ENCODE peak calls at places on chromosomes 12 and 14, in eight cellular contexts. R, H, B, Q, T, A, D and E are unnamed samples.

GRCh38 chr12:113649256-113649830 is 177.7 kb upstream of the LHX5 start:
- DNase-seq in R (no peak), Q (no peak), A (no peak), H (no peak), B (no peak), D (no peak), T (no peak), E (no peak)

GRCh38 chr12:44441155-44441554 is 435.0 kb downstream of the NELL2 start:
- DNase-seq in B (no peak), T (no peak), H (peak; percentile 63), Q (no peak), D (no peak), R (no peak), A (no peak), E (no peak)

GRCh38 chr14:89757313-89757939 is 197.1 kb downstream of the EFCAB11 start:
- DNase-seq in Q (no peak), R (no peak), B (no peak), T (no peak), H (no peak), A (no peak), D (no peak), E (no peak)

GRCh38 chr12:7146906-7147305 is 16.7 kb downstream of the CLSTN3 start:
- DNase-seq in T (no peak), D (no peak), Q (no peak), R (no peak), H (no peak), B (no peak), A (no peak), E (no peak)

GRCh38 chr12:68855771-68856170 is 47.8 kb downstream of the MDM2 start:
- DNase-seq in Q (no peak), A (no peak), H (no peak), B (no peak), D (no peak), T (no peak), R (no peak), E (no peak)

GRCh38 chr12:76020731-76021672 is 10.6 kb downstream of the PHLDA1 start:
- DNase-seq in R (no peak), D (peak; percentile 92), T (peak; percentile 86), Q (no peak), H (peak; percentile 11), A (no peak), B (peak; percentile 97), E (peak; percentile 66)

GRCh38 chr14:104424406-104425072 is 155.0 kb upstream of the C14orf180 start:
- DNase-seq in H (no peak), T (no peak), Q (peak; percentile 60), D (no peak), R (no peak), A (peak; percentile 34), B (no peak), E (no peak)

GRCh38 chr12:102833687-102834435 is 83.2 kb downstream of the PAH start:
- DNase-seq in B (peak; percentile 17), H (peak; percentile 2), A (no peak), R (no peak), T (no peak), D (no peak), Q (no peak), E (no peak)

GRCh38 chr14:64410084-64410774 is 22.1 kb downstream of the MTHFD1 start:
- DNase-seq in R (no peak), H (no peak), B (peak; percentile 21), T (no peak), A (peak; percentile 32), D (peak; percentile 43), Q (no peak), E (no peak)

GRCh38 chr12:55847033-55847432 is 4.3 kb upstream of the MMP19 start:
- DNase-seq in A (no peak), Q (peak; percentile 18), B (no peak), H (no peak), T (peak; percentile 67), D (peak; percentile 71), R (no peak), E (no peak)

GRCh38 chr12:69873429-69873828 is 48.4 kb downstream of the MYRFL start:
- DNase-seq in D (no peak), B (peak; percentile 51), Q (no peak), A (no peak), H (no peak), R (no peak), T (no peak), E (no peak)

GRCh38 chr12:130026608-130027176 is 122.9 kb upstream of the TMEM132D start:
- DNase-seq in H (peak; percentile 39), B (peak; percentile 54), R (no peak), Q (no peak), T (no peak), A (peak; percentile 50), D (no peak), E (no peak)

GRCh38 chr12:89140580-89141236 is 211.6 kb downstream of the DUSP6 start:
- DNase-seq in A (no peak), R (peak; percentile 58), T (peak; percentile 42), H (no peak), B (peak; percentile 48), D (peak; percentile 62), Q (peak; percentile 49), E (no peak)

GRCh38 chr14:36518586-36519430 is 1.2 kb downstream of the NKX2-1 start:
- DNase-seq in B (no peak), H (no peak), R (no peak), T (no peak), Q (no peak), A (peak; percentile 57), D (no peak), E (no peak)